ENCODE peak calls at places on chromosome 5, in seven cellular contexts. One of them, this sample, is unnamed.

GRCh38 chr5:150486402-150487198 is 21.3 kb upstream of the NDST1 start:
- DNase-seq in RWPE2: no peak
- DNase-seq in B cell: peak
- DNase-seq in GM12892: peak
- DNase-seq in stimulated activated CD4-positive, alpha-beta T cell treated with anti-CD3 and anti-CD28 coated beads, Interleukin-2, amount 100 ng/mL, for 4 hours: peak
- DNase-seq in progenitor cell of endocrine pancreas: peak
- DNase-seq in fibroblast of gingiva: peak
- DNase-seq in this sample: no peak

GRCh38 chr5:146048994-146049703 is 56.2 kb downstream of the PLAC8L1 start:
- DNase-seq in RWPE2: no peak
- DNase-seq in B cell: no peak
- DNase-seq in GM12892: no peak
- DNase-seq in stimulated activated CD4-positive, alpha-beta T cell treated with anti-CD3 and anti-CD28 coated beads, Interleukin-2, amount 100 ng/mL, for 4 hours: no peak
- DNase-seq in progenitor cell of endocrine pancreas: peak
- DNase-seq in fibroblast of gingiva: peak
- DNase-seq in this sample: peak

GRCh38 chr5:134477462-134478245 is 47.8 kb upstream of the JADE2 start:
- DNase-seq in RWPE2: no peak
- DNase-seq in B cell: no peak
- DNase-seq in GM12892: no peak
- DNase-seq in stimulated activated CD4-positive, alpha-beta T cell treated with anti-CD3 and anti-CD28 coated beads, Interleukin-2, amount 100 ng/mL, for 4 hours: no peak
- DNase-seq in progenitor cell of endocrine pancreas: no peak
- DNase-seq in fibroblast of gingiva: peak
- DNase-seq in this sample: no peak

GRCh38 chr5:133399247-133399891 is 213.0 kb downstream of the FSTL4 start:
- DNase-seq in RWPE2: no peak
- DNase-seq in B cell: no peak
- DNase-seq in GM12892: no peak
- DNase-seq in stimulated activated CD4-positive, alpha-beta T cell treated with anti-CD3 and anti-CD28 coated beads, Interleukin-2, amount 100 ng/mL, for 4 hours: no peak
- DNase-seq in progenitor cell of endocrine pancreas: no peak
- DNase-seq in fibroblast of gingiva: no peak
- DNase-seq in this sample: no peak

GRCh38 chr5:68450245-68450852 is 234.8 kb downstream of the PIK3R1 start:
- DNase-seq in RWPE2: no peak
- DNase-seq in B cell: no peak
- DNase-seq in GM12892: no peak
- DNase-seq in stimulated activated CD4-positive, alpha-beta T cell treated with anti-CD3 and anti-CD28 coated beads, Interleukin-2, amount 100 ng/mL, for 4 hours: no peak
- DNase-seq in progenitor cell of endocrine pancreas: no peak
- DNase-seq in fibroblast of gingiva: peak
- DNase-seq in this sample: no peak

GRCh38 chr5:10735569-10736255 is 25.3 kb downstream of the DAP start:
- DNase-seq in RWPE2: no peak
- DNase-seq in B cell: peak
- DNase-seq in GM12892: no peak
- DNase-seq in stimulated activated CD4-positive, alpha-beta T cell treated with anti-CD3 and anti-CD28 coated beads, Interleukin-2, amount 100 ng/mL, for 4 hours: no peak
- DNase-seq in progenitor cell of endocrine pancreas: no peak
- DNase-seq in fibroblast of gingiva: no peak
- DNase-seq in this sample: no peak

GRCh38 chr5:56913766-56914165 is 4.4 kb downstream of the SETD9 start:
- DNase-seq in RWPE2: no peak
- DNase-seq in B cell: no peak
- DNase-seq in GM12892: no peak
- DNase-seq in stimulated activated CD4-positive, alpha-beta T cell treated with anti-CD3 and anti-CD28 coated beads, Interleukin-2, amount 100 ng/mL, for 4 hours: no peak
- DNase-seq in progenitor cell of endocrine pancreas: no peak
- DNase-seq in fibroblast of gingiva: no peak
- DNase-seq in this sample: no peak

GRCh38 chr5:79464695-79465332 is 49.1 kb downstream of the HOMER1 start:
- DNase-seq in RWPE2: no peak
- DNase-seq in B cell: peak
- DNase-seq in GM12892: peak
- DNase-seq in stimulated activated CD4-positive, alpha-beta T cell treated with anti-CD3 and anti-CD28 coated beads, Interleukin-2, amount 100 ng/mL, for 4 hours: no peak
- DNase-seq in progenitor cell of endocrine pancreas: no peak
- DNase-seq in fibroblast of gingiva: peak
- DNase-seq in this sample: peak

GRCh38 chr5:57184322-57184721 is 10.5 kb downstream of the GPBP1 start:
- DNase-seq in RWPE2: no peak
- DNase-seq in B cell: no peak
- DNase-seq in GM12892: no peak
- DNase-seq in stimulated activated CD4-positive, alpha-beta T cell treated with anti-CD3 and anti-CD28 coated beads, Interleukin-2, amount 100 ng/mL, for 4 hours: no peak
- DNase-seq in progenitor cell of endocrine pancreas: no peak
- DNase-seq in fibroblast of gingiva: no peak
- DNase-seq in this sample: no peak

GRCh38 chr5:37696190-37697021 is 143.4 kb downstream of the GDNF start:
- DNase-seq in RWPE2: peak
- DNase-seq in B cell: no peak
- DNase-seq in GM12892: no peak
- DNase-seq in stimulated activated CD4-positive, alpha-beta T cell treated with anti-CD3 and anti-CD28 coated beads, Interleukin-2, amount 100 ng/mL, for 4 hours: no peak
- DNase-seq in progenitor cell of endocrine pancreas: no peak
- DNase-seq in fibroblast of gingiva: peak
- DNase-seq in this sample: peak

GRCh38 chr5:119022773-119023172 is 34.4 kb upstream of the DTWD2 start:
- DNase-seq in RWPE2: no peak
- DNase-seq in B cell: no peak
- DNase-seq in GM12892: no peak
- DNase-seq in stimulated activated CD4-positive, alpha-beta T cell treated with anti-CD3 and anti-CD28 coated beads, Interleukin-2, amount 100 ng/mL, for 4 hours: no peak
- DNase-seq in progenitor cell of endocrine pancreas: no peak
- DNase-seq in fibroblast of gingiva: no peak
- DNase-seq in this sample: no peak

GRCh38 chr5:157328277-157328912 is 62.5 kb downstream of the CYFIP2 start:
- DNase-seq in RWPE2: no peak
- DNase-seq in B cell: peak
- DNase-seq in GM12892: peak
- DNase-seq in stimulated activated CD4-positive, alpha-beta T cell treated with anti-CD3 and anti-CD28 coated beads, Interleukin-2, amount 100 ng/mL, for 4 hours: peak
- DNase-seq in progenitor cell of endocrine pancreas: peak
- DNase-seq in fibroblast of gingiva: peak
- DNase-seq in this sample: peak

GRCh38 chr5:137376127-137376526 is 123.0 kb downstream of the SPOCK1 start:
- DNase-seq in RWPE2: no peak
- DNase-seq in B cell: no peak
- DNase-seq in GM12892: no peak
- DNase-seq in stimulated activated CD4-positive, alpha-beta T cell treated with anti-CD3 and anti-CD28 coated beads, Interleukin-2, amount 100 ng/mL, for 4 hours: no peak
- DNase-seq in progenitor cell of endocrine pancreas: no peak
- DNase-seq in fibroblast of gingiva: no peak
- DNase-seq in this sample: no peak

GRCh38 chr5:114367029-114367428 is 5.2 kb downstream of the KCNN2 start:
- DNase-seq in RWPE2: no peak
- DNase-seq in B cell: no peak
- DNase-seq in GM12892: no peak
- DNase-seq in stimulated activated CD4-positive, alpha-beta T cell treated with anti-CD3 and anti-CD28 coated beads, Interleukin-2, amount 100 ng/mL, for 4 hours: no peak
- DNase-seq in progenitor cell of endocrine pancreas: no peak
- DNase-seq in fibroblast of gingiva: no peak
- DNase-seq in this sample: no peak